ENCODE peak calls at places on chromosomes 3 and 15, in seven cellular contexts. T is sigmoid colon, G is psoas muscle, C is heart left ventricle, R is body of pancreas, L is HCT116, H is Panc1. V is an unnamed sample.

GRCh38 chr3:195117978-195118581 is 152.9 kb downstream of the XXYLT1 start:
- DNase-seq in T (no peak), H (no peak), L (peak; percentile 77), G (no peak), R (peak; percentile 25), C (no peak), V (no peak)

GRCh38 chr3:55771503-55771902 is 284.4 kb upstream of the WNT5A start:
- DNase-seq in H (no peak), C (no peak), L (no peak), G (no peak), T (no peak), R (no peak), V (no peak)

GRCh38 chr3:144259267-144259666 is 287.6 kb downstream of the DIPK2A start:
- DNase-seq in C (no peak), G (no peak), R (no peak), L (no peak), H (no peak), T (no peak), V (no peak)

GRCh38 chr15:39315200-39315599 is 265.7 kb upstream of the THBS1 start:
- DNase-seq in H (no peak), L (no peak), G (no peak), T (no peak), C (no peak), R (no peak), V (no peak)

GRCh38 chr3:182765287-182765686 is 28.0 kb upstream of the ATP11B start:
- DNase-seq in C (no peak), R (no peak), L (no peak), G (no peak), T (no peak), H (no peak), V (no peak)

GRCh38 chr15:89640245-89640644 is 15.0 kb downstream of the KIF7 start:
- DNase-seq in L (no peak), H (no peak), T (no peak), G (no peak), R (no peak), C (no peak), V (no peak)

GRCh38 chr3:45596290-45596791 is 1.8 kb downstream of the LIMD1 start:
- DNase-seq in R (no peak), T (no peak), C (peak; percentile 39), G (no peak), H (no peak), L (no peak), V (no peak)

GRCh38 chr3:196192036-196193001 is 18.9 kb downstream of the ZDHHC19 start:
- DNase-seq in G (peak; percentile 48), C (no peak), R (no peak), T (no peak), H (no peak), L (no peak), V (no peak)

GRCh38 chr3:9064853-9065252 is 101.6 kb upstream of the RAD18 start:
- DNase-seq in G (no peak), H (no peak), R (no peak), C (peak; percentile 59), L (no peak), T (peak; percentile 58), V (peak; percentile 63)

GRCh38 chr15:22979699-22980188 is 424 bp downstream of the CYFIP1 start:
- DNase-seq in L (no peak), H (no peak), T (peak; percentile 68), R (peak; percentile 26), C (peak; percentile 42), G (peak; percentile 41), V (peak; percentile 44)

GRCh38 chr15:69011641-69012040 is 2.9 kb upstream of the NOX5 start:
- DNase-seq in C (no peak), L (no peak), R (no peak), H (no peak), T (no peak), G (no peak), V (no peak)

GRCh38 chr15:89728254-89728653 is 22.8 kb downstream of the MESP1 start:
- DNase-seq in R (no peak), G (no peak), C (no peak), L (no peak), T (no peak), H (no peak), V (peak; percentile 15)

GRCh38 chr15:61681038-61681418 is 379.2 kb downstream of the VPS13C start:
- DNase-seq in T (no peak), R (no peak), G (no peak), C (no peak), L (no peak), H (no peak), V (no peak)

GRCh38 chr3:153614131-153614530 is 452.1 kb downstream of the RAP2B start:
- DNase-seq in G (no peak), L (no peak), H (no peak), R (no peak), C (no peak), T (no peak), V (no peak)

GRCh38 chr15:39878401-39878775 is 41.7 kb downstream of the GPR176 start:
- DNase-seq in R (no peak), H (no peak), T (no peak), G (no peak), L (no peak), C (no peak), V (no peak)

GRCh38 chr15:91320106-91320505 is 220.0 kb downstream of the SV2B start:
- DNase-seq in C (no peak), R (no peak), H (no peak), T (no peak), L (no peak), G (no peak), V (no peak)

GRCh38 chr15:74781673-74782595 is at the start of gene CSK:
- DNase-seq in H (no peak), C (peak; percentile 89), T (peak; percentile 86), L (no peak), R (peak; percentile 79), G (peak; percentile 82), V (peak; percentile 68)

GRCh38 chr3:195046441-195046840 is 224.5 kb downstream of the XXYLT1 start:
- DNase-seq in C (no peak), L (no peak), T (peak; percentile 57), G (no peak), H (no peak), R (no peak), V (no peak)

GRCh38 chr3:101925564-101925963 is 76.2 kb downstream of the NFKBIZ start:
- DNase-seq in C (no peak), G (no peak), T (no peak), R (no peak), L (no peak), H (peak; percentile 82), V (no peak)

GRCh38 chr15:39369768-39370167 is 211.1 kb upstream of the THBS1 start:
- DNase-seq in G (no peak), T (no peak), R (no peak), H (no peak), L (no peak), C (no peak), V (no peak)

GRCh38 chr3:183477801-183478456 is 49.5 kb upstream of the MCF2L2 start:
- DNase-seq in G (no peak), C (no peak), R (no peak), H (no peak), T (no peak), L (no peak), V (no peak)

GRCh38 chr15:67765706-67766105 is 59.6 kb upstream of the SKOR1 start:
- DNase-seq in T (no peak), L (no peak), R (no peak), C (no peak), H (no peak), G (no peak), V (no peak)

GRCh38 chr3:10189557-10190374 is 25.0 kb downstream of the IRAK2 start:
- DNase-seq in G (peak; percentile 92), T (peak; percentile 95), H (no peak), L (no peak), R (peak; percentile 85), C (peak; percentile 91), V (peak; percentile 97)

GRCh38 chr15:68019814-68020525 is 34.1 kb upstream of the PIAS1 start:
- DNase-seq in L (no peak), C (no peak), R (no peak), G (no peak), T (no peak), H (no peak), V (no peak)

DNA sequence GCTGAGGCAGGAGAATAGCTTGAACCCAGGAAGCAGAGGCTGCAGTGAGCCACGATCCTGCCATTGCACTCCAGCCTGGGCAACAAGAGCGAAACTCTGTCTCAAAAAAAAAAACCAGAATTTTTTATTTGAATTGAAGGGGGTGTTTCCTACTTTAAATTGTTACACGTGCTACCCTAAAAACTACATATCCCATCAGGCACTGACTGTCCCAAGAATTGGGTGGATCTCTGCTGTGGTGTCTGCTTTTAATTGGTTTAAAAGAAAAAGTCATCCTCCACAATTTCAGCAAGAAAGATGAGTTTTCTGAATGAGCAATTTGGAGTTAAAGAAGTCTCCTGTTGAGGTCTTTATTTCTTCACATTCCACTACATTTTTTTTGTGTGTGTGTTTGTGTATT is 2.1 kb downstream of the PDIA3 start:
- DNase-seq in T (no peak), H (no peak), L (no peak), G (no peak), R (no peak), C (no peak), V (no peak)
- H3K4me3 ChIP-seq in T (no peak overlapping the region), H (peak overlapping the region; percentile 83), L (no peak overlapping the region), G (peak overlapping the region; percentile 86), R (no peak overlapping the region), C (peak overlapping the region; percentile 93), V (no peak overlapping the region)

DNA sequence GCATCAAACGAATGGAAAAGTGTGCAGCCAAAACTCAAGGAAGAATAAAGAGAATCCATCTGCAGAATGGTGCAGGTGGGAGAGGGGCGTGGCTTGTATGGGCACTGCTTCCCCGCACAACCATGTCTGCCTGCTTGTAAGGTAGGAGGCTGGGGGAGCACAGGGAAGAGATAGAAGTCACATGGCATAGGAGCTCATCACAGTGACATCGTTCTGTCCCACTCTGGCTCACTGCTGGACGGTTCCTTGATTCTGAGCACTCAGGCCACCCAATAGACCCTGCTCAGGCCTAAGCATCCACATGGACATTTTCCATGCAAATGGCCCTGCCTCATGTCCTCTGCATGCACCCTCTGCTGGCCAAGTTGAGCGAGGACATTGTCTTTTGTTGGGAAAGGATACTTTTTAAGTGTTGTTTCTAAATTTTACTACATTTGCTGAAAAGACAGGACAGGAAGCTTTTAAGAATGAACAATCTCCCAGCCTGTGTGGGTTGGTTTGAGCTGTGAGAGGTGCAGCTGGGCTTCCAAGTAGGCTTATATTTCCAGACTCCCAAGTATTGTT is 3.1 kb downstream of the MYLK start:
- DNase-seq in R (no peak), H (no peak), C (no peak), L (peak; percentile 15), T (no peak), G (no peak), V (no peak)
- H3K27ac ChIP-seq in R (no peak overlapping the region), H (no peak overlapping the region), C (no peak overlapping the region), L (no peak overlapping the region), T (no peak overlapping the region), G (no peak overlapping the region), V (no peak overlapping the region)

GRCh38 chr3:113255100-113255853 is 43.9 kb downstream of the BOC start:
- DNase-seq in L (no peak), T (peak; percentile 77), R (no peak), C (no peak), G (no peak), H (no peak), V (no peak)
- TF ChIP-seq CTCF in L (no peak), T (no peak), R (no peak), C (no peak), G (no peak), H (peak; percentile 24), V (no peak)

DNA sequence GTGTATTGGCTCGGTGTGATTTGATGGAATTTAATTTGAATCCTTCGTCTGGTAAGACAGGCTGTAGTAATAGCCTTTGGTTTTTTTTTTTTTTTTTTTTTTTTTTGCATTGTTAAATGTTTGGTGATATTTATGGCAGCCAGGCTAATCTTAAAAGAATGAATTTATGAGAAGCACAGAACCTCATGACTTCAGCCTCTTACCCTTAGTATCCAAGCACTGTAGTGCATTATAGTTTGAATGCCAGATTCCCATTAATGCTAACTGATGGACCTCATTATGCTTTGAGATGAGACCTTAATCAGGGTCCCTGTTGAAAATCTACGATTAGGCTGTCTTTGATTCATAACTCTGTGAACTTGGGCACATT is 110.6 kb upstream of the SAMMSON start:
- DNase-seq in R (no peak), H (no peak), T (no peak), L (no peak), C (no peak), G (no peak), V (no peak)
- H3K4me3 ChIP-seq in R (no peak overlapping the region), H (no peak overlapping the region), T (no peak overlapping the region), L (no peak overlapping the region), C (no peak overlapping the region), G (no peak overlapping the region), V (no peak overlapping the region)

V was measured in adrenal gland.